ENCODE peak calls at places on chromosome 9, in seven cellular contexts. One of them, this sample, is unnamed.

GRCh38 chr9:100595391-100596199 is 17.7 kb downstream of the CAVIN4 start:
- DNase-seq in CD8-positive, alpha-beta T cell: no peak
- DNase-seq in left lung: no peak
- DNase-seq in OCI-LY7: peak; percentile 59
- DNase-seq in mesenchymal stem cell: peak; percentile 72
- DNase-seq in SJSA1: peak; percentile 39
- DNase-seq in colonic mucosa: peak; percentile 45
- DNase-seq in this sample: no peak

GRCh38 chr9:12554636-12555035 is 138.5 kb upstream of the TYRP1 start:
- DNase-seq in CD8-positive, alpha-beta T cell: no peak
- DNase-seq in left lung: no peak
- DNase-seq in OCI-LY7: no peak
- DNase-seq in mesenchymal stem cell: peak; percentile 17
- DNase-seq in SJSA1: no peak
- DNase-seq in colonic mucosa: no peak
- DNase-seq in this sample: no peak

GRCh38 chr9:69470186-69470977 is 145.4 kb downstream of the ENTREP1 start:
- DNase-seq in CD8-positive, alpha-beta T cell: no peak
- DNase-seq in left lung: no peak
- DNase-seq in OCI-LY7: no peak
- DNase-seq in mesenchymal stem cell: no peak
- DNase-seq in SJSA1: no peak
- DNase-seq in colonic mucosa: peak; percentile 92
- DNase-seq in this sample: no peak

GRCh38 chr9:71925834-71926233 is 14.4 kb downstream of the C9orf85 start:
- DNase-seq in CD8-positive, alpha-beta T cell: no peak
- DNase-seq in left lung: no peak
- DNase-seq in OCI-LY7: no peak
- DNase-seq in mesenchymal stem cell: no peak
- DNase-seq in SJSA1: no peak
- DNase-seq in colonic mucosa: no peak
- DNase-seq in this sample: no peak

GRCh38 chr9:90808890-90809685 is 7.5 kb downstream of the SYK start:
- DNase-seq in CD8-positive, alpha-beta T cell: no peak
- DNase-seq in left lung: peak; percentile 62
- DNase-seq in OCI-LY7: peak; percentile 36
- DNase-seq in mesenchymal stem cell: no peak
- DNase-seq in SJSA1: no peak
- DNase-seq in colonic mucosa: no peak
- DNase-seq in this sample: no peak

GRCh38 chr9:134571326-134571871 is 70.2 kb upstream of the COL5A1 start:
- DNase-seq in CD8-positive, alpha-beta T cell: no peak
- DNase-seq in left lung: peak; percentile 26
- DNase-seq in OCI-LY7: no peak
- DNase-seq in mesenchymal stem cell: no peak
- DNase-seq in SJSA1: no peak
- DNase-seq in colonic mucosa: peak; percentile 2
- DNase-seq in this sample: no peak

GRCh38 chr9:962023-962422 is 14.4 kb upstream of the DMRT3 start:
- DNase-seq in CD8-positive, alpha-beta T cell: no peak
- DNase-seq in left lung: no peak
- DNase-seq in OCI-LY7: no peak
- DNase-seq in mesenchymal stem cell: no peak
- DNase-seq in SJSA1: no peak
- DNase-seq in colonic mucosa: no peak
- DNase-seq in this sample: no peak

GRCh38 chr9:33125871-33126822 is 41.0 kb downstream of the B4GALT1 start:
- DNase-seq in CD8-positive, alpha-beta T cell: no peak
- DNase-seq in left lung: no peak
- DNase-seq in OCI-LY7: no peak
- DNase-seq in mesenchymal stem cell: no peak
- DNase-seq in SJSA1: no peak
- DNase-seq in colonic mucosa: no peak
- DNase-seq in this sample: no peak

GRCh38 chr9:137435381-137435891 is 5.7 kb downstream of the ENTPD8 start:
- DNase-seq in CD8-positive, alpha-beta T cell: no peak
- DNase-seq in left lung: no peak
- DNase-seq in OCI-LY7: no peak
- DNase-seq in mesenchymal stem cell: no peak
- DNase-seq in SJSA1: no peak
- DNase-seq in colonic mucosa: no peak
- DNase-seq in this sample: no peak

GRCh38 chr9:70901741-70902140 is 219.7 kb downstream of the TRPM3 start:
- DNase-seq in CD8-positive, alpha-beta T cell: no peak
- DNase-seq in left lung: no peak
- DNase-seq in OCI-LY7: no peak
- DNase-seq in mesenchymal stem cell: no peak
- DNase-seq in SJSA1: no peak
- DNase-seq in colonic mucosa: no peak
- DNase-seq in this sample: no peak

GRCh38 chr9:28518439-28518838 is 945.2 kb upstream of the C9orf72 start:
- DNase-seq in CD8-positive, alpha-beta T cell: no peak
- DNase-seq in left lung: no peak
- DNase-seq in OCI-LY7: no peak
- DNase-seq in mesenchymal stem cell: no peak
- DNase-seq in SJSA1: no peak
- DNase-seq in colonic mucosa: no peak
- DNase-seq in this sample: no peak

GRCh38 chr9:87874320-87874655 is 8.4 kb upstream of the SPATA31E1 start:
- DNase-seq in CD8-positive, alpha-beta T cell: no peak
- DNase-seq in left lung: no peak
- DNase-seq in OCI-LY7: no peak
- DNase-seq in mesenchymal stem cell: peak; percentile 26
- DNase-seq in SJSA1: no peak
- DNase-seq in colonic mucosa: peak; percentile 17
- DNase-seq in this sample: no peak

GRCh38 chr9:136726118-136726517 is 13.7 kb downstream of the DIPK1B start:
- DNase-seq in CD8-positive, alpha-beta T cell: no peak
- DNase-seq in left lung: no peak
- DNase-seq in OCI-LY7: no peak
- DNase-seq in mesenchymal stem cell: no peak
- DNase-seq in SJSA1: no peak
- DNase-seq in colonic mucosa: no peak
- DNase-seq in this sample: no peak

GRCh38 chr9:37549527-37549926 is 26.7 kb downstream of the FBXO10 start:
- DNase-seq in CD8-positive, alpha-beta T cell: no peak
- DNase-seq in left lung: no peak
- DNase-seq in OCI-LY7: no peak
- DNase-seq in mesenchymal stem cell: peak; percentile 8
- DNase-seq in SJSA1: no peak
- DNase-seq in colonic mucosa: no peak
- DNase-seq in this sample: no peak

GRCh38 chr9:126781717-126782388 is 23.0 kb upstream of the ZBTB43 start:
- DNase-seq in CD8-positive, alpha-beta T cell: peak; percentile 71
- DNase-seq in left lung: peak; percentile 74
- DNase-seq in OCI-LY7: peak; percentile 69
- DNase-seq in mesenchymal stem cell: peak; percentile 74
- DNase-seq in SJSA1: peak; percentile 72
- DNase-seq in colonic mucosa: peak; percentile 78
- DNase-seq in this sample: peak; percentile 88

GRCh38 chr9:114301798-114302565 is 20.9 kb upstream of the ORM1 start:
- DNase-seq in CD8-positive, alpha-beta T cell: no peak
- DNase-seq in left lung: peak; percentile 12
- DNase-seq in OCI-LY7: no peak
- DNase-seq in mesenchymal stem cell: no peak
- DNase-seq in SJSA1: no peak
- DNase-seq in colonic mucosa: peak; percentile 14
- DNase-seq in this sample: peak; percentile 48

GRCh38 chr9:135455401-135456030 is 24.1 kb upstream of the PPP1R26 start:
- DNase-seq in CD8-positive, alpha-beta T cell: no peak
- DNase-seq in left lung: no peak
- DNase-seq in OCI-LY7: no peak
- DNase-seq in mesenchymal stem cell: no peak
- DNase-seq in SJSA1: no peak
- DNase-seq in colonic mucosa: no peak
- DNase-seq in this sample: no peak

GRCh38 chr9:69074801-69075200 is 39.2 kb downstream of the FXN start:
- DNase-seq in CD8-positive, alpha-beta T cell: no peak
- DNase-seq in left lung: no peak
- DNase-seq in OCI-LY7: no peak
- DNase-seq in mesenchymal stem cell: no peak
- DNase-seq in SJSA1: no peak
- DNase-seq in colonic mucosa: no peak
- DNase-seq in this sample: no peak

DNA sequence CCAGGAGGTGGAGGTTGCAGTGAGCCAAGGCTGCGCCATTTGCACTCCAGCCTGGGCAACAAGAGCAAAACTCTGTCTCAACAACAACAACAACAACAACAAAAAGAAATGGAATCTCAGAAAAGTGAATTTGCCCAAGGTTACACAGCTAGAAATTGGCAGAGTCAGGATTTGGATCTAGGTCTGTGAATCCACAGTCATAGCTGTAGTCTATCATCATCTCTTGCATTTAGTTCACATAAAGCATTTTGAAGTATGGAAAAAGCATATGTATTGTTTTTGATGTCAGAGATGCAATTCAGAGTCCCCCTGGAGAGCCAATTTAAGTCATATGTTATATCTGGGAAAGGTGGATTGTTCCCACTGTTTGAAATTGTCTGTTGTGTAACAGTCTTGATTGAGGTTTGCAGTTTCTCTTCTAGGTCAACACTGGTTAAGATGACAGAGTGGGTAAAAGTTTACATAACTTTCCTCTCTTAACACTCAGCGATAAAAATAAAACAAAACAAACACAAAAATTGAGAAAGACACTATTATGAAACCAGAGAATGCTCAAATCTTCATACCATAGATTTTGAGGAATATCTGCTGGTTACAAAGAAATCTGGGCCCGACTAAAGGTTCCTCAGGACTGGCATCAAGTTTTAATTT is 21.5 kb upstream of the GPR21 start:
- DNase-seq in CD8-positive, alpha-beta T cell: no peak
- DNase-seq in left lung: no peak
- DNase-seq in OCI-LY7: no peak
- DNase-seq in mesenchymal stem cell: peak; percentile 38
- DNase-seq in SJSA1: no peak
- DNase-seq in colonic mucosa: no peak
- DNase-seq in this sample: no peak
- H3K4me1 ChIP-seq in CD8-positive, alpha-beta T cell: no peaks in the 10 kb centered on the region
- H3K4me1 ChIP-seq in left lung: peaks cover 12% of the 10 kb centered on the region
- H3K4me1 ChIP-seq in OCI-LY7: no peaks in the 10 kb centered on the region
- H3K4me1 ChIP-seq in mesenchymal stem cell: peaks cover 2% of the 10 kb centered on the region
- H3K4me1 ChIP-seq in SJSA1: peaks cover 13% of the 10 kb centered on the region
- H3K4me1 ChIP-seq in colonic mucosa: no peaks in the 10 kb centered on the region
- H3K4me1 ChIP-seq in this sample: no peaks in the 10 kb centered on the region

DNA sequence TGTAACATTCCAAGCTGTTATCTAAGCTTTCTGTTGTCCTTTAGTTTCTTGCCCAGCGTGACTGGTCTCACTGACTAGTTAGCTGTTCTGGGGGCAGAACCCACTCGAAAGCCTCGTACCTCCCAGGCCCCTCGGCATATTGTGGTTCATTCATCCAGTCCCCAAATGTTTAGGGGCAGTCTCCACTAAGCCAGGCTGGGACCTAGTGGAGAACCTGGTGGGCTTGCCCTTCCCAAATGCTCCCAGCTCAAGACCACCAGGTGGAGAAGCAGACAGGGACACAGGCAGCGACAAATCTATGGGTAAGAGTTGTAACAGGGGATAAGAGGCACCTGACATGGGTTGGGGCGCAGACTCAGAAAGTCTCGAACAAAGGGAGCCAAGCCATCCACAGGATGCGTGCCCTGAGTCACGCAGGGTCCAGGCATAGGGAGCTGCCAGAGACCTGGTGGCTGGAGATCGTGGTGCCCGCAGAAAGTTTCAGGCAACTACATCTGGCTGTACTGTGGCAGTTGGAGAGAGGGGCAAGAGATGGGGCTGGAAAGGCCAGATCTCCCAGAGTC is 851 bp upstream of the EEIG1 start:
- DNase-seq in CD8-positive, alpha-beta T cell: peak; percentile 44
- DNase-seq in left lung: no peak
- DNase-seq in OCI-LY7: peak; percentile 44
- DNase-seq in mesenchymal stem cell: no peak
- DNase-seq in SJSA1: no peak
- DNase-seq in colonic mucosa: no peak
- DNase-seq in this sample: no peak
- H3K4me1 ChIP-seq in CD8-positive, alpha-beta T cell: peaks cover 30% of the 10 kb centered on the region
- H3K4me1 ChIP-seq in left lung: peaks cover 46% of the 10 kb centered on the region
- H3K4me1 ChIP-seq in OCI-LY7: peaks cover 66% of the 10 kb centered on the region
- H3K4me1 ChIP-seq in mesenchymal stem cell: peaks cover 33% of the 10 kb centered on the region
- H3K4me1 ChIP-seq in SJSA1: peaks cover 48% of the 10 kb centered on the region
- H3K4me1 ChIP-seq in colonic mucosa: peaks cover 9% of the 10 kb centered on the region
- H3K4me1 ChIP-seq in this sample: no peaks in the 10 kb centered on the region

GRCh38 chr9:5630038-5630507 is 1.2 kb downstream of the RIC1 start:
- DNase-seq in CD8-positive, alpha-beta T cell: no peak
- DNase-seq in left lung: no peak
- DNase-seq in OCI-LY7: peak; percentile 56
- DNase-seq in mesenchymal stem cell: peak; percentile 73
- DNase-seq in SJSA1: peak; percentile 42
- DNase-seq in colonic mucosa: peak; percentile 28
- DNase-seq in this sample: no peak
- H3K4me1 ChIP-seq in CD8-positive, alpha-beta T cell: peaks cover 40% of the 10 kb centered on the region
- H3K4me1 ChIP-seq in left lung: peaks cover 71% of the 10 kb centered on the region
- H3K4me1 ChIP-seq in OCI-LY7: peaks cover 52% of the 10 kb centered on the region
- H3K4me1 ChIP-seq in mesenchymal stem cell: peaks cover 6% of the 10 kb centered on the region
- H3K4me1 ChIP-seq in SJSA1: peaks cover 41% of the 10 kb centered on the region
- H3K4me1 ChIP-seq in colonic mucosa: peaks cover 4% of the 10 kb centered on the region
- H3K4me1 ChIP-seq in this sample: peaks cover 4% of the 10 kb centered on the region

GRCh38 chr9:6783753-6784152 is 26.0 kb downstream of the KDM4C start:
- DNase-seq in CD8-positive, alpha-beta T cell: no peak
- DNase-seq in left lung: no peak
- DNase-seq in OCI-LY7: no peak
- DNase-seq in mesenchymal stem cell: no peak
- DNase-seq in SJSA1: no peak
- DNase-seq in colonic mucosa: no peak
- DNase-seq in this sample: no peak
- H3K4me1 ChIP-seq in CD8-positive, alpha-beta T cell: peaks cover 60% of the 10 kb centered on the region
- H3K4me1 ChIP-seq in left lung: peaks cover 39% of the 10 kb centered on the region
- H3K4me1 ChIP-seq in OCI-LY7: no peaks in the 10 kb centered on the region
- H3K4me1 ChIP-seq in mesenchymal stem cell: peaks cover 3% of the 10 kb centered on the region
- H3K4me1 ChIP-seq in SJSA1: peaks cover 12% of the 10 kb centered on the region
- H3K4me1 ChIP-seq in colonic mucosa: peaks cover 18% of the 10 kb centered on the region
- H3K4me1 ChIP-seq in this sample: no peaks in the 10 kb centered on the region

GRCh38 chr9:77945798-77946197 is 85.8 kb downstream of the GNAQ start:
- DNase-seq in CD8-positive, alpha-beta T cell: no peak
- DNase-seq in left lung: no peak
- DNase-seq in OCI-LY7: no peak
- DNase-seq in mesenchymal stem cell: peak; percentile 70
- DNase-seq in SJSA1: no peak
- DNase-seq in colonic mucosa: no peak
- DNase-seq in this sample: no peak

GRCh38 chr9:77943053-77943452 is 88.6 kb downstream of the GNAQ start:
- DNase-seq in CD8-positive, alpha-beta T cell: no peak
- DNase-seq in left lung: no peak
- DNase-seq in OCI-LY7: no peak
- DNase-seq in mesenchymal stem cell: peak; percentile 40
- DNase-seq in SJSA1: no peak
- DNase-seq in colonic mucosa: no peak
- DNase-seq in this sample: no peak

GRCh38 chr9:77951369-77951768 is 80.2 kb downstream of the GNAQ start:
- DNase-seq in CD8-positive, alpha-beta T cell: no peak
- DNase-seq in left lung: no peak
- DNase-seq in OCI-LY7: no peak
- DNase-seq in mesenchymal stem cell: no peak
- DNase-seq in SJSA1: no peak
- DNase-seq in colonic mucosa: no peak
- DNase-seq in this sample: no peak

GRCh38 chr9:77944556-77945261 is 86.9 kb downstream of the GNAQ start:
- DNase-seq in CD8-positive, alpha-beta T cell: no peak
- DNase-seq in left lung: no peak
- DNase-seq in OCI-LY7: no peak
- DNase-seq in mesenchymal stem cell: no peak
- DNase-seq in SJSA1: no peak
- DNase-seq in colonic mucosa: peak; percentile 50
- DNase-seq in this sample: no peak

GRCh38 chr9:77946969-77947368 is 84.6 kb downstream of the GNAQ start:
- DNase-seq in CD8-positive, alpha-beta T cell: no peak
- DNase-seq in left lung: no peak
- DNase-seq in OCI-LY7: no peak
- DNase-seq in mesenchymal stem cell: no peak
- DNase-seq in SJSA1: no peak
- DNase-seq in colonic mucosa: peak; percentile 60
- DNase-seq in this sample: no peak
- H3K4me1 ChIP-seq in CD8-positive, alpha-beta T cell: peaks cover 25% of the 10 kb centered on the region
- H3K4me1 ChIP-seq in left lung: peaks cover 91% of the 10 kb centered on the region
- H3K4me1 ChIP-seq in OCI-LY7: no peaks in the 10 kb centered on the region
- H3K4me1 ChIP-seq in mesenchymal stem cell: peaks cover 4% of the 10 kb centered on the region
- H3K4me1 ChIP-seq in SJSA1: peaks cover 13% of the 10 kb centered on the region
- H3K4me1 ChIP-seq in colonic mucosa: peaks cover 27% of the 10 kb centered on the region
- H3K4me1 ChIP-seq in this sample: peaks cover 13% of the 10 kb centered on the region

This sample was measured in breast epithelium.